ENCODE peak calls at places on chromosomes 16 and 17, in ten cellular contexts. M is HFFc6; S is Caco-2; Q is EH; Y is progenitor cell of endocrine pancreas; B is epithelial cell of esophagus; I is cardiac muscle cell; W is EL; E is ACHN; F is CD4-positive, alpha-beta T cell. A is an unnamed sample.

GRCh38 chr16:8904018-8904430 is 21.9 kb downstream of the LITAFD start:
- DNase-seq in I (no peak), W (no peak), B (no peak), Q (no peak), S (no peak), E (no peak), M (no peak), F (no peak), Y (no peak), A (no peak)

GRCh38 chr16:10997485-10997884 is 53.1 kb downstream of the CLEC16A start:
- DNase-seq in Q (no peak), M (no peak), Y (no peak), E (no peak), F (no peak), I (no peak), S (no peak), W (no peak), B (no peak), A (no peak)

GRCh38 chr17:16108386-16108785 is 106.9 kb downstream of the NCOR1 start:
- DNase-seq in E (no peak), S (no peak), Q (no peak), Y (no peak), W (no peak), F (no peak), I (no peak), M (no peak), B (no peak), A (no peak)

GRCh38 chr16:600781-601180 is 10.9 kb downstream of the RAB40C start:
- DNase-seq in M (no peak), S (no peak), W (no peak), F (no peak), I (no peak), E (no peak), Y (no peak), B (peak; percentile 28), Q (peak; percentile 20), A (no peak)

GRCh38 chr16:80285089-80285488 is 255.7 kb upstream of the DYNLRB2 start:
- DNase-seq in Y (no peak), W (peak; percentile 95), F (no peak), S (no peak), Q (peak; percentile 95), I (no peak), E (peak; percentile 92), B (peak; percentile 90), M (peak; percentile 88), A (no peak)

GRCh38 chr16:86343111-86343642 is 167.2 kb upstream of the FOXF1 start:
- DNase-seq in S (no peak), B (no peak), I (no peak), Q (peak; percentile 94), F (no peak), M (peak; percentile 76), Y (no peak), W (peak; percentile 83), E (no peak), A (no peak)

GRCh38 chr16:67530013-67530939 is 1.6 kb downstream of the RIPOR1 start:
- DNase-seq in W (peak; percentile 82), Y (no peak), Q (peak; percentile 86), I (peak; percentile 59), S (peak; percentile 62), E (peak; percentile 78), B (no peak), F (no peak), M (peak; percentile 55), A (peak; percentile 92)

GRCh38 chr16:83653785-83654184 is 154.0 kb upstream of the HSBP1 start:
- DNase-seq in B (peak; percentile 4), W (peak; percentile 72), I (peak; percentile 22), M (no peak), S (no peak), E (no peak), Q (peak; percentile 73), Y (no peak), F (no peak), A (no peak)

GRCh38 chr16:54334208-54334607 is 47.6 kb upstream of the IRX3 start:
- DNase-seq in B (no peak), F (no peak), W (no peak), S (no peak), M (no peak), I (no peak), Q (no peak), Y (no peak), E (no peak), A (no peak)

GRCh38 chr17:62064029-62064790 is 868 bp downstream of the MED13 start:
- DNase-seq in W (peak; percentile 29), M (no peak), F (no peak), S (no peak), Y (no peak), Q (peak; percentile 23), I (no peak), B (peak; percentile 66), E (peak; percentile 60), A (no peak)

GRCh38 chr16:29662729-29663019 is 373 bp upstream of the SPN start:
- DNase-seq in M (no peak), E (no peak), Q (no peak), F (peak; percentile 42), S (no peak), I (no peak), Y (no peak), W (no peak), B (no peak), A (no peak)

GRCh38 chr17:19719365-19720209 is 3.2 kb upstream of the SLC47A2 start:
- DNase-seq in S (no peak), E (peak; percentile 36), Q (no peak), F (no peak), M (no peak), B (peak; percentile 96), Y (no peak), W (no peak), I (no peak), A (no peak)

GRCh38 chr17:17679243-17679642 is 2.0 kb upstream of the RAI1 start:
- DNase-seq in F (no peak), B (no peak), S (no peak), W (no peak), E (no peak), Y (no peak), M (no peak), I (no peak), Q (no peak), A (no peak)

GRCh38 chr17:7460850-7461660 is 16.2 kb downstream of the CHRNB1 start:
- DNase-seq in M (no peak), E (no peak), B (no peak), S (no peak), Q (no peak), I (no peak), Y (no peak), F (no peak), W (no peak), A (no peak)